ENCODE peak calls at places on chromosomes 1 and 21, in seven cellular contexts. G is heart left ventricle, K is suprapubic skin, O is IMR-90, A is breast epithelium, I is A549, Q is tibial nerve. E is an unnamed sample.

GRCh38 chr1:91007827-91008226 is 14.0 kb downstream of the ZNF644 start:
- DNase-seq in G (no peak), K (no peak), O (no peak), A (no peak), I (no peak), Q (no peak), E (no peak)

GRCh38 chr1:168396508-168396907 is 115.8 kb downstream of the TBX19 start:
- DNase-seq in G (no peak), K (no peak), O (no peak), A (no peak), I (no peak), Q (no peak), E (no peak)

GRCh38 chr1:35298464-35298863 is 30.0 kb downstream of the ZMYM4 start:
- DNase-seq in G (peak), K (no peak), O (peak), A (no peak), I (peak), Q (no peak), E (no peak)

GRCh38 chr1:55213885-55214213 is 1.3 kb downstream of the USP24 start:
- DNase-seq in G (no peak), K (no peak), O (no peak), A (no peak), I (no peak), Q (no peak), E (no peak)

GRCh38 chr1:224631471-224632105 is 15.5 kb downstream of the CNIH3 start:
- DNase-seq in G (no peak), K (no peak), O (peak), A (no peak), I (no peak), Q (no peak), E (no peak)

GRCh38 chr1:154729031-154729442 is 121.1 kb upstream of the ADAR start:
- DNase-seq in G (no peak), K (no peak), O (peak), A (no peak), I (peak), Q (no peak), E (no peak)

GRCh38 chr1:162422662-162423375 is 10.9 kb upstream of the SH2D1B start:
- DNase-seq in G (no peak), K (no peak), O (no peak), A (no peak), I (no peak), Q (no peak), E (no peak)

GRCh38 chr1:201208236-201208635 is 17.6 kb downstream of the IGFN1 start:
- DNase-seq in G (no peak), K (no peak), O (no peak), A (no peak), I (no peak), Q (no peak), E (no peak)

GRCh38 chr1:229893762-229894444 is 173.1 kb upstream of the GALNT2 start:
- DNase-seq in G (no peak), K (no peak), O (no peak), A (no peak), I (no peak), Q (no peak), E (peak)

GRCh38 chr21:40886931-40887330 is 40.0 kb upstream of the DSCAM start:
- DNase-seq in G (no peak), K (no peak), O (no peak), A (no peak), I (no peak), Q (no peak), E (no peak)

GRCh38 chr1:15220825-15221431 is 26.1 kb upstream of the FHAD1 start:
- DNase-seq in G (no peak), K (peak), O (no peak), A (no peak), I (peak), Q (no peak), E (no peak)

GRCh38 chr1:19385869-19386591 is 73.9 kb downstream of the SLC66A1 start:
- DNase-seq in G (peak), K (no peak), O (peak), A (peak), I (no peak), Q (peak), E (peak)

GRCh38 chr1:18644469-18645171 is 14.0 kb downstream of the PAX7 start:
- DNase-seq in G (no peak), K (no peak), O (no peak), A (no peak), I (no peak), Q (no peak), E (no peak)

GRCh38 chr21:40622531-40622930 is 224.4 kb downstream of the DSCAM start:
- DNase-seq in G (no peak), K (no peak), O (no peak), A (no peak), I (no peak), Q (no peak), E (no peak)

DNA sequence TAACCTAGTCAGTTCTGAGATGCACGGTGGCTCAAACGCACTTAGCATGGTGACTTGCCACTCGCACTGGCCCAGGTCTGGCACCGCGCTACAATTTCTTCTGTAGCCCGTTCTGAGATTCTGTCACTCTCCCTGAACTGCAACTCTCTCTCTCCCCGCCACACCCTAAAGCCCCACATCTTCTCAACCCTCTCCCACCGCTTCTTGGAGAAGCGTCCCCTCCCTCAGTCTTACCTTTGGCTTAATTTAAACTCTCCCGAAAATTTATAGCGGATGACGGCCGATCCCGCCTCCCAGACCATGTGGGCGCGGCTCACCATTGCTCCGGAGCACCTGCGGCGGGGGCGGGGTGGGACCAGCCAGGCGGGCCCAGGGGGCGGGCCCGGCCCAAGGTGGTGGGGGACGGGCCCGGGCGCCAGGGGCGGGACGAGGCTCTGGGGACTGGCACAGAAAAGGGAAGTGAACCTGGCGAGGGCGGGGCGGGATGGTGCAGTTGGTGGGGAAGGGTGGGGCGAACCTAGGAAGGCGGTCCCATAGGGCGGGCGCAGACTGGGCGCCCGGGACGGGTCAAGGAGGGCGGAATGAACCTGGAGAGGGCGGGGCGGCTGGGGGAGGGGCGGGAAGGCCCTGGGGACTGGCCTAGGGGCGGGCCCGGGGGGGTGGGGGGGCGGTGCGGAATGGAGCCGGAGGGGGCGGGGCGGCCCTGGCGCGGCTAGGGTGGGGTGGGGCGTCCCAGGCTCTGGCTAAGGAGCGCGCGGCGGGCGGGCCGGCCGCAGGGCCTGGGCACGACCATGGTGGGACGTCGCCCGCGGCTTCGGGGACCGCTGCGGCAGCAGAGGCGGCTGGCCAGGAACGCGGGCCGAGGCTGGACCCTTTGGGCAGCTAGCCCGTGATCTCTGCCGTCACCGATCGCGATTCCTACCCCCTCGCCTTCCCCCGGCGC is at the start of gene MAP3K21:
- DNase-seq in G (peak), K (peak), O (no peak), A (peak), I (peak), Q (peak), E (peak)
- TF ChIP-seq POLR2A in G (no peak), K (no peak), O (no peak), A (no peak), I (peak), Q (no peak), E (no peak)

DNA sequence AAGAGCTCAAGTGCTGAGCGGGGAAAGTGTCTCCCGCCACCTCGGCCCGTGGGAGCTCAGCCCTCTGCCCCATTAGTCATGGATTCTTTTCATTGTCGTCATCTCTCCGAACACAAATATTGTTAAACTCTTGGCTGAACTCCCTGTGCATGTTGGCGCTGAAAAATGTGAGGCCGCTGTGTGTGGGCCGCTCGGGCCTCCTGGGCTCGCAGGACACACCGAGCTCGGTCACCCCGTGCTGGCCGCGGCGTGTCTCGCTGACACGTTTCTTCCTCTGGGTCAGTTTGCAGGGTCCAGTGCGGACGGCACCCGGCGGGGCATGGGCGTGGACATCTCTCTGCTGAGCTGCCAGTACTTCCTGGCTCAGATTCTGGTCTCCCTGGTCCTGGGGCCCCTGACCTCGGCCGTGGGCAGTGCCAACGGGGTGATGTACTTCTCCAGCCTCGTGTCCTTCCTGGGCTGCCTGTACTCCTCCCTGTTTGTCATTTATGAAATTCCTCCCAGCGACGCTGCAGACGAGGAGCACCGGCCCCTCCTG is 25.6 kb downstream of the SLC45A1 start:
- DNase-seq in G (no peak), K (peak), O (peak), A (peak), I (peak), Q (peak), E (peak)
- H3K4me3 ChIP-seq in G (no peak), K (no peak), O (no peak), A (peak), I (no peak), Q (peak), E (no peak)

GRCh38 chr1:206470692-206471414 is 577 bp downstream of the IKBKE start:
- DNase-seq in G (no peak), K (no peak), O (peak), A (no peak), I (no peak), Q (no peak), E (no peak)
- TF ChIP-seq POLR2A in G (no peak), K (no peak), O (no peak), A (no peak), I (no peak), Q (no peak), E (no peak)

GRCh38 chr1:47532831-47533175 is 95.0 kb downstream of the FOXD2 start:
- DNase-seq in G (no peak), K (no peak), O (no peak), A (no peak), I (no peak), Q (no peak), E (no peak)

GRCh38 chr1:47534040-47534328 is 96.1 kb downstream of the FOXD2 start:
- DNase-seq in G (no peak), K (no peak), O (no peak), A (no peak), I (no peak), Q (no peak), E (no peak)

GRCh38 chr1:47536646-47537118 is 98.8 kb downstream of the FOXD2 start:
- DNase-seq in G (no peak), K (no peak), O (no peak), A (no peak), I (no peak), Q (no peak), E (no peak)

GRCh38 chr1:47534417-47534816 is 96.6 kb downstream of the FOXD2 start:
- DNase-seq in G (no peak), K (no peak), O (no peak), A (no peak), I (no peak), Q (peak), E (no peak)

DNA sequence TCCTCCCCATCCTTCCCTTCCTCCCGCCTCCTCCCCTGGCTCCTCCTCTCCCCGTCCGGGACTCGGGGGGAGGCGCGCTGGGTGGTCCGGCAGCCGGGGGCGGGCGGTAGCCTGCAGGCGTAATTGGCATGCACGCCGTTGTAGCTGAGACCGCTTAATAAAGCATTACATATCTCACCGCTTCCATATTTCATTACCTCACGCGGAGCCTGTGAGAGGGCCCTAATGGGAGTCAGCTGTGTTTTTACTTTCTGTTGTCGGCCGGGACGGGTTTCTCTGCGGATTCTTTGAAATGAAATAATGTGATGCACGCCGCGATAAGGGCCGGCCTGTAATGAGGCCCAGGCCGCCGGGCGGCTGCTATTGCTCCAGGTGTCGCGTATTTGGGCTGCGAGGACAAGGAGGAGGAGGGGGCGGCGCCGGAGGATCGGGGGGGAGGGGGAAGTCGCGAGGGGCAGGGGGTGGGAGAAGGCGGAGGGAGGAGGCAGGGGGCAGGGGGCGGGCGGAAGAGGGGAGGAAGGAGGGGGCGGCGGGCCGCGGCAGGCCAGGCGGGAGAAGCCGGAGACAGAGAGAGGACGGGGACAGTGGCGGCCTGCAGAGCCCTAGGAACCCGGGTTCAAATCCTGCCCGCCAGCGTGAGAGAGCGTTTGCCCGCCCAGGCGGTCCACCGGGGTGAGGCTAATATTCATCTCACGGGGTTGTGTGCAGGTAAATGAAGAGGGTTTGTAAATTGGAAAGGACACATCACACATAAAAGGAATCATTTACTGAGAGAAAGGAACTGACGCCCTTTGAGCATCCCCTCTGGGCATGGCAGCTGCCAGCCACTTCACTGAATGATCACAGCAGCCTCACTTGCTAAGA is 95.6 kb downstream of the FOXD2 start:
- DNase-seq in G (peak), K (no peak), O (peak), A (no peak), I (no peak), Q (peak), E (no peak)
- H3K4me3 ChIP-seq in G (peak), K (peak), O (peak), A (peak), I (no peak), Q (peak), E (peak)

GRCh38 chr1:26126321-26127084 is 14.9 kb downstream of the PDIK1L start:
- DNase-seq in G (no peak), K (no peak), O (peak), A (no peak), I (peak), Q (no peak), E (peak)
- TF ChIP-seq POLR2A in G (no peak), K (no peak), O (no peak), A (no peak), I (no peak), Q (no peak), E (no peak)

GRCh38 chr1:77139389-77139788 is 79.8 kb downstream of the PIGK start:
- DNase-seq in G (no peak), K (no peak), O (no peak), A (no peak), I (no peak), Q (no peak), E (no peak)
- H3K4me3 ChIP-seq in G (no peak), K (no peak), O (no peak), A (no peak), I (no peak), Q (no peak), E (no peak)